ENCODE peak calls at places on chromosomes 11 and 22, in six cellular contexts. E is tibial artery, Z is neuronal stem cell, B is left ventricle myocardium inferior, N is hepatocyte, A is IMR-90. F is an unnamed sample.

GRCh38 chr11:78688460-78688859 is 113.8 kb upstream of the NARS2 start:
- DNase-seq in E (no peak), Z (no peak), B (no peak), N (no peak), A (no peak), F (no peak)

GRCh38 chr11:68838572-68838964 is 3.1 kb downstream of the CPT1A start:
- DNase-seq in E (peak; percentile 56), Z (no peak), B (no peak), N (no peak), A (no peak), F (no peak)

GRCh38 chr11:110434952-110435779 is 5.4 kb downstream of the FDX1 start:
- DNase-seq in E (no peak), Z (no peak), B (no peak), N (no peak), A (no peak), F (no peak)

GRCh38 chr11:14861680-14862079 is 30.4 kb downstream of the CYP2R1 start:
- DNase-seq in E (no peak), Z (no peak), B (no peak), N (peak; percentile 61), A (no peak), F (no peak)

GRCh38 chr22:19849800-19850481 is 4.7 kb downstream of the GNB1L start:
- DNase-seq in E (no peak), Z (no peak), B (no peak), N (peak; percentile 69), A (no peak), F (no peak)

GRCh38 chr22:41917906-41918791 is 3.3 kb upstream of the SHISA8 start:
- DNase-seq in E (peak; percentile 49), Z (no peak), B (peak; percentile 65), N (no peak), A (peak; percentile 63), F (no peak)

GRCh38 chr11:7575841-7576451 is 62.1 kb downstream of the PPFIBP2 start:
- DNase-seq in E (no peak), Z (no peak), B (no peak), N (peak; percentile 73), A (no peak), F (no peak)

GRCh38 chr11:86670179-86670578 is 2.2 kb downstream of the ME3 start:
- DNase-seq in E (no peak), Z (no peak), B (no peak), N (no peak), A (peak; percentile 43), F (no peak)

GRCh38 chr11:131002145-131002544 is 85.9 kb upstream of the SNX19 start:
- DNase-seq in E (no peak), Z (no peak), B (no peak), N (no peak), A (no peak), F (no peak)

GRCh38 chr11:115493905-115494304 is 10.3 kb downstream of the CADM1 start:
- DNase-seq in E (no peak), Z (no peak), B (no peak), N (no peak), A (peak; percentile 13), F (no peak)

GRCh38 chr11:2762451-2762850 is 62.7 kb upstream of the KCNQ1OT1 start:
- DNase-seq in E (peak; percentile 16), Z (no peak), B (no peak), N (no peak), A (no peak), F (no peak)

GRCh38 chr11:45096636-45097035 is 49.8 kb upstream of the PRDM11 start:
- DNase-seq in E (no peak), Z (no peak), B (no peak), N (peak; percentile 3), A (no peak), F (no peak)

GRCh38 chr22:45425101-45425500 is 11.6 kb downstream of the RIBC2 start:
- DNase-seq in E (no peak), Z (no peak), B (no peak), N (peak; percentile 4), A (peak; percentile 36), F (no peak)

GRCh38 chr22:38879102-38879729 is 7.2 kb upstream of the CBX6 start:
- DNase-seq in E (no peak), Z (no peak), B (no peak), N (no peak), A (no peak), F (no peak)

GRCh38 chr11:112751312-112751711 is 209.9 kb upstream of the NCAM1 start:
- DNase-seq in E (no peak), Z (no peak), B (peak; percentile 48), N (no peak), A (no peak), F (no peak)

GRCh38 chr11:124673333-124674167 is at the start of the genes SIAE and SPA17:
- DNase-seq in E (peak; percentile 93), Z (peak; percentile 94), B (peak; percentile 95), N (peak; percentile 95), A (peak; percentile 95), F (peak; percentile 92)

GRCh38 chr11:122215244-122215992 is 99.4 kb upstream of the BLID start:
- DNase-seq in E (peak; percentile 75), Z (peak; percentile 67), B (peak; percentile 80), N (peak; percentile 81), A (peak; percentile 99), F (peak; percentile 28)

GRCh38 chr11:120130176-120130980 is 7.5 kb downstream of the TRIM29 start:
- DNase-seq in E (no peak), Z (no peak), B (peak; percentile 2), N (no peak), A (no peak), F (no peak)

GRCh38 chr11:120129570-120129969 is 8.3 kb downstream of the TRIM29 start:
- DNase-seq in E (no peak), Z (no peak), B (peak; percentile 2), N (no peak), A (no peak), F (no peak)

GRCh38 chr11:120127236-120127635 is 10.7 kb downstream of the TRIM29 start:
- DNase-seq in E (no peak), Z (no peak), B (no peak), N (no peak), A (no peak), F (no peak)

GRCh38 chr11:120126543-120126942 is 11.4 kb downstream of the TRIM29 start:
- DNase-seq in E (no peak), Z (no peak), B (no peak), N (no peak), A (no peak), F (no peak)

DNA sequence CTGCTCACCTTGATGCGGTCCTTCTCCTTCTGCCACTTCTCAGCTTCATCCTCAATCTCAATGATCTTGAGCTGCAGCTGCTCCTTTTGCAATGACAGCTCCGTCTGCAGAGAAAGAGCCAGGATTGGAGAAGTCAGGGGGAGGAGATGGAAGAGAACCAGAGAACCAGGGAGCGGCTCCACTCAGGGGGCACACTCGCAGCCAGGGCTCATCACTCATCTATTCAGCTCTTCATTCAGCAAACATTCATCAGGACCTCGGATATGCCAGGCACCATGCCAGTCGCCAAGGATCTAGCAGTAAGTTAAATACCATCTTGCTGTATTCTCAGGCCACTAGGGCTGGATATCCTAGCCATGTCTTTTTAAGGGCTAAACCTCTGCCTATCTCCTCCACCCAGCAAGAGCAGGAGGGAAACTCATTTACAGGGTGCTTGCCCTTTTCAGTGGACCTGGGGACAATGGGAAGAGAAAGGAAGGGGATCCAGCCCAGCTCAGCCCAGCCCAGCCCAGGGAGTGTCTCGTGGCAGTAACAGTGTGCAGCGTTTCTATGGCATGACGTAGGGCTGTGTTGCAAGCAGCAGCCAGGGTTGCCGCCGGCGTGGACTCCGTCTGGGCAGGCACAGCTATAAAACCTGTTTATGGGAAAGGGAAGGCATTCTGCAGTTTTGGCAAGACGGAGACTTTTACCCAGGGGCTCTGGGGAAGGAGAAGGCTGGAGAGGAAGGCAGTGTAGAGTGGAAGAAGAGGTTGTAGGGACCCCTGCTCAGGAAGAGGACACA is 9.3 kb downstream of the TRIM29 start:
- DNase-seq in E (peak; percentile 82), Z (no peak), B (peak; percentile 7), N (peak; percentile 80), A (peak; percentile 8), F (no peak)
- H3K4me1 ChIP-seq in E (peaks cover 20% of the 10 kb centered on the region), Z (peaks cover 4% of the 10 kb centered on the region), B (no peaks in the 10 kb centered on the region), N (peaks cover 15% of the 10 kb centered on the region), A (no peaks in the 10 kb centered on the region), F (no peaks in the 10 kb centered on the region)

GRCh38 chr11:30935861-30936260 is 349.7 kb upstream of the MPPED2 start:
- DNase-seq in E (no peak), Z (no peak), B (no peak), N (no peak), A (peak; percentile 19), F (no peak)
- H3K4me3 ChIP-seq in E (no peak overlapping the region), Z (no peak overlapping the region), B (no peak overlapping the region), N (no peak overlapping the region), A (no peak overlapping the region), F (no peak overlapping the region)

GRCh38 chr11:66237867-66238266 is 30.6 kb upstream of the RAB1B start:
- DNase-seq in E (no peak), Z (no peak), B (no peak), N (no peak), A (no peak), F (no peak)

GRCh38 chr11:66233301-66233700 is 35.1 kb upstream of the RAB1B start:
- DNase-seq in E (no peak), Z (no peak), B (no peak), N (no peak), A (no peak), F (no peak)

GRCh38 chr11:66231561-66231960 is 36.9 kb upstream of the RAB1B start:
- DNase-seq in E (no peak), Z (no peak), B (no peak), N (no peak), A (no peak), F (no peak)

GRCh38 chr11:66232769-66233168 is 35.7 kb upstream of the RAB1B start:
- DNase-seq in E (no peak), Z (no peak), B (no peak), N (no peak), A (no peak), F (no peak)

DNA sequence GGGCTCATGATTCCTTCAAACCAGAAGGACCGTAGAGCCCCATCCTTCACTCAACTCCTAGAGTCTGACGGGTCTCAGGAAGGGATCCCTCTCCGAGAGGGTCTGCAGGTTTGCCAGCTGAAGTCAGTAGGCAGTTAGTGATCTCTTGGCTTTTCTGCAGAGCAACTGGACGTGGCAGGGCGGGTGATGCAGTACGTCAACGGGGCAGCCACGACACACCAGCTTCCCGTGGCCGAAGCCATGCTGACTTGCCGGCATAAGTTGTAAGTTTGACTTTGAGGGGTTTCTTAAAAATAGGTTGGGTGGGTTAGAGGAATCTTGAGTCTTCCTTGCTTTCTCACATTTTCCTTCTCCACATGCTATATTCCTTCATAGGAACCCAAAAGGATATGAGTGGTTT is 33.3 kb upstream of the RAB1B start:
- DNase-seq in E (no peak), Z (no peak), B (no peak), N (no peak), A (no peak), F (no peak)
- H3K36me3 ChIP-seq in E (peaks cover 99% of the 10 kb centered on the region), Z (peaks cover 72% of the 10 kb centered on the region), B (peaks cover 84% of the 10 kb centered on the region), N (no peaks in the 10 kb centered on the region), A (peaks cover 73% of the 10 kb centered on the region), F (no peaks in the 10 kb centered on the region)

GRCh38 chr11:64878223-64878493 is 263 bp downstream of the EHD1 start:
- DNase-seq in E (no peak), Z (no peak), B (no peak), N (no peak), A (no peak), F (no peak)

GRCh38 chr11:64878494-64879225 is at the start of gene EHD1:
- DNase-seq in E (peak; percentile 98), Z (peak; percentile 99), B (peak; percentile 99), N (peak; percentile 100), A (peak; percentile 96), F (peak; percentile 100)

GRCh38 chr11:64877390-64878222 is 815 bp downstream of the EHD1 start:
- DNase-seq in E (no peak), Z (no peak), B (no peak), N (no peak), A (no peak), F (peak; percentile 59)

GRCh38 chr11:64880240-64881001 is 2.0 kb upstream of the EHD1 start:
- DNase-seq in E (no peak), Z (no peak), B (peak; percentile 52), N (no peak), A (no peak), F (no peak)

GRCh38 chr11:64879226-64879900 is 942 bp upstream of the EHD1 start:
- DNase-seq in E (no peak), Z (no peak), B (no peak), N (no peak), A (no peak), F (no peak)
- H3K4me1 ChIP-seq in E (peaks cover 74% of the 10 kb centered on the region), Z (peaks cover 19% of the 10 kb centered on the region), B (peaks cover 67% of the 10 kb centered on the region), N (peaks cover 24% of the 10 kb centered on the region), A (peaks cover 15% of the 10 kb centered on the region), F (peaks cover 8% of the 10 kb centered on the region)

F was measured in HAP-1.